ENCODE peak calls at places on chromosomes 7 and 10, in six cellular contexts. G, X, Y, J, C and N are unnamed samples.

GRCh38 chr7:94298943-94299342 is 95.8 kb upstream of the COL1A2 start:
- DNase-seq in G (no peak), X (no peak), Y (no peak), J (no peak), C (peak; percentile 86), N (no peak)

GRCh38 chr7:80458822-80459725 is 52.8 kb downstream of the GNAT3 start:
- DNase-seq in G (no peak), X (no peak), Y (no peak), J (no peak), C (no peak), N (no peak)

GRCh38 chr7:157549612-157550299 is 213.0 kb downstream of the DNAJB6 start:
- DNase-seq in G (no peak), X (no peak), Y (no peak), J (no peak), C (no peak), N (no peak)

GRCh38 chr7:12458520-12459131 is 55.0 kb upstream of the VWDE start:
- DNase-seq in G (no peak), X (peak; percentile 35), Y (no peak), J (no peak), C (peak; percentile 62), N (no peak)

GRCh38 chr7:54839538-54840213 is 80.7 kb upstream of the SEC61G start:
- DNase-seq in G (no peak), X (no peak), Y (peak; percentile 87), J (no peak), C (peak; percentile 74), N (no peak)

GRCh38 chr7:31796375-31796774 is 109.4 kb downstream of the PPP1R17 start:
- DNase-seq in G (no peak), X (no peak), Y (no peak), J (no peak), C (no peak), N (no peak)

GRCh38 chr10:71868192-71868697 is 17.2 kb upstream of the PSAP start:
- DNase-seq in G (no peak), X (no peak), Y (no peak), J (no peak), C (peak; percentile 89), N (no peak)

GRCh38 chr10:5563991-5564536 is 39.3 kb downstream of the CALML3 start:
- DNase-seq in G (no peak), X (no peak), Y (peak; percentile 52), J (peak; percentile 21), C (peak; percentile 60), N (no peak)

GRCh38 chr10:50623299-50624153 is at the start of gene SGMS1:
- DNase-seq in G (peak; percentile 95), X (peak; percentile 91), Y (peak; percentile 94), J (no peak), C (peak; percentile 83), N (no peak)

GRCh38 chr7:52168085-52168484 is 851.5 kb upstream of the COBL start:
- DNase-seq in G (no peak), X (no peak), Y (no peak), J (no peak), C (no peak), N (no peak)

GRCh38 chr10:98338318-98338717 is 70.3 kb upstream of the LOXL4 start:
- DNase-seq in G (no peak), X (no peak), Y (no peak), J (no peak), C (peak; percentile 43), N (no peak)

GRCh38 chr7:122595885-122596284 is 103.0 kb downstream of the RNF133 start:
- DNase-seq in G (no peak), X (no peak), Y (no peak), J (no peak), C (no peak), N (no peak)

GRCh38 chr10:17001961-17002749 is 127.5 kb downstream of the CUBN start:
- DNase-seq in G (no peak), X (no peak), Y (no peak), J (peak; percentile 92), C (peak; percentile 98), N (no peak)

GRCh38 chr7:86123476-86123875 is 520.2 kb upstream of the GRM3 start:
- DNase-seq in G (no peak), X (no peak), Y (no peak), J (no peak), C (no peak), N (no peak)

GRCh38 chr10:24793648-24794379 is 70.1 kb upstream of the ARHGAP21 start:
- DNase-seq in G (no peak), X (no peak), Y (no peak), J (no peak), C (peak; percentile 39), N (no peak)

DNA sequence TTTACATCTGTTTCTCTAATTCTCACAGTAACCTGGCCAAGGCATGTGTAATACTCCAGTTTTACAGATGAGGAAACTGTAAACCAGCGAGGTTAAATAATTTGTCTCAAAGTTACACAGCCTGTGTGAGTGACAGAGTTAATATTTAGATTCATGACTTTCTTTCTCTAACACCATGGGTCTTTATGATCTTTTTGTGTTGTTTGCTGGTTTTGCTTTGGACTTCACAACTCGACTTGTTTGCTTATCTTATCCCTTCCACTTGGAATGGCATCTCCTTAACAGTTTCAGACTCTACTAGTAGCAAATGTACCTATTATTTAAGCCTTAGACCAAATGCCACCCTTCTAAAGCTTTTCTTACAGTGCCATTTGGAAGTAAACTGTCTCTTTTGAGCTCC is 34.4 kb downstream of the MXI1 start:
- DNase-seq in G (no peak), X (no peak), Y (no peak), J (no peak), C (no peak), N (no peak)
- TF ChIP-seq CTCF in G (no peak), X (no peak), Y (no peak), J (no peak), C (no peak), N (no peak)

DNA sequence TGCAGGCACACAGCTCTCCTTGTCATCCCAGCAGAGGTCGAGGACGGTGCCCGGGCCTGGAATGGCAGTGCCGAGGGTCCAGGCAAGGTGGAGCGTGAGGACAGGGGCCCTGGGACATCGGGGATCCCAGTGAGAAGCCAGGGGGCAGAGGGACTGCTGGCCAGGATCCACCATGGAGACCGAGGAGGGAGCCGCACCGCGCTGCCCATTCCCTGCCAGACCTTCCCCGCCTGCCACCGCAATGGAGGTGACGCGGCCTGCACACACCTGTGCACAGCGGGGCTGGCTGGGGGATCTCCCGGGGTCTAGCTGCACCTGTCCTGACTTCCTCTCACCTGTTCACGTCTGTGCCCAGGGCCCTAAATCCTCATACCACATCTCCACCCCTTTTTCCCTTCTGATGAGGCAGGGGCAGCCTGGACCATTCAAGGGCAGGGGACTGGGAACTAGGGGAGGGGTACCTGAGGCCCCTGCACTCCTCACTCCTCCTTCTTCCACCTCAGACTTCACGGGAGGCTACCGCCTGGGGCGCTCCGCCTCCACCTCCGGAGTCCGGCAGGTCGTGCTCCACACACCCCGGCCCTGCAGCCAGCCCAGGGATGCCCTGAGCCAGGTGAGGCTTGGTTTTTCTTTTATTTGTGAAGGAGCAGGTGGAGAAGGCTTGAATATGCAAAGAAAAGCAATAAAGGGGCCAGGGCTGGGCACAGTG is 6.9 kb downstream of the NYAP1 start:
- DNase-seq in G (peak; percentile 41), X (peak; percentile 9), Y (no peak), J (no peak), C (no peak), N (no peak)
- TF ChIP-seq CTCF in G (no peak), X (no peak), Y (no peak), J (no peak), C (no peak), N (no peak)

GRCh38 chr7:138097064-138097741 is 20.9 kb downstream of the AKR1D1 start:
- DNase-seq in G (no peak), X (peak; percentile 37), Y (no peak), J (no peak), C (peak; percentile 50), N (peak; percentile 8)
- TF ChIP-seq CTCF in G (no peak), X (peak; percentile 14), Y (no peak), J (no peak), C (peak; percentile 45), N (peak; percentile 45)

GRCh38 chr10:105070249-105070648 is 429.2 kb downstream of the SORCS3 start:
- DNase-seq in G (no peak), X (no peak), Y (no peak), J (no peak), C (no peak), N (no peak)

GRCh38 chr10:105068497-105068896 is 427.4 kb downstream of the SORCS3 start:
- DNase-seq in G (no peak), X (no peak), Y (no peak), J (peak; percentile 12), C (no peak), N (no peak)

GRCh38 chr10:105073999-105074398 is 432.9 kb downstream of the SORCS3 start:
- DNase-seq in G (no peak), X (no peak), Y (no peak), J (no peak), C (no peak), N (no peak)

GRCh38 chr10:105071980-105072379 is 430.9 kb downstream of the SORCS3 start:
- DNase-seq in G (no peak), X (no peak), Y (no peak), J (no peak), C (no peak), N (no peak)

GRCh38 chr10:105070980-105071379 is 429.9 kb downstream of the SORCS3 start:
- DNase-seq in G (no peak), X (no peak), Y (no peak), J (no peak), C (no peak), N (no peak)
- TF ChIP-seq CTCF in G (no peak), X (no peak), Y (no peak), J (no peak), C (no peak), N (no peak)

GRCh38 chr10:89414879-89415821 is 782 bp downstream of the IFIT5 start:
- DNase-seq in G (peak; percentile 63), X (peak; percentile 38), Y (peak; percentile 78), J (no peak), C (peak; percentile 58), N (no peak)
- TF ChIP-seq CTCF in G (no peak), X (no peak), Y (no peak), J (no peak), C (no peak), N (no peak)

DNA sequence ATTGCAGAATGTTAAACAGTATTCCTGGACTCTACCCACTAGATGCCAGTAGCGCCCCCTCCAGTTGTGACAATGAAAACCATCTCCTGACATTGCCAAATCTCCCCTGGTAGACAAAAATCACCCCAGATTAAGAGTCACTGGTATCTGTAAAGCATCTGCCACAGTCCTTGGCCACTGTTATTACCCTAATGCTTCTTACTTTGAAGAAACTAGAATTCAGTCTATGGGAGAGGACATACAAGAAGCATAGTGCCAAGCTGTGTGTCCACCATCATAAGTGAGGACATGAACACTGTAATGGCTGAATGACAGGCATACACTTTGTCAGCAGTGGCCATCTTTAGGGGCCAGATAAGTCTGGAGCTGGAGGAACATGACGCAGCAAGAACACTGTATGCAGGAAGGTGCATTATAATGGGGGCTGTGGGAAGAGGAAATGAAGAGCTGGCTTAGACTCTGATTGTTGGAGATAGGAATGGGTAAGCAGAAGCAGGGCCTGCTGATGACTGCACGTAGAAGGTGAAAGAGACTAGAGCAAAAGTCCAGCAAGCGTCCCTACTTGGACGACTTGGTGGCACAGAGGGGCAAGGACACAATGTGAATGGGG is 32.5 kb downstream of the CBX3 start:
- DNase-seq in G (no peak), X (no peak), Y (no peak), J (no peak), C (no peak), N (no peak)
- TF ChIP-seq CTCF in G (no peak), X (no peak), Y (no peak), J (no peak), C (no peak), N (no peak)